ENCODE peak calls at places on chromosome 20, in five cellular contexts. I is GM23338; G is activated CD4-positive, alpha-beta T cell treated with anti-CD3 and anti-CD28 coated beads, Interleukin-2, amount 10 ng/mL, durations not matched to agents 24 days and 14 days; T is fibroblast of the aortic adventitia; F is mucosa of gallbladder. U is an unnamed sample.

GRCh38 chr20:43820742-43821330 is 93.8 kb upstream of the TOX2 start:
- DNase-seq in T (no peak), G (peak), I (no peak), F (no peak), U (no peak)

GRCh38 chr20:62368303-62368628 is 1.2 kb upstream of the LAMA5 start:
- DNase-seq in T (no peak), I (no peak), G (no peak), F (no peak), U (no peak)

GRCh38 chr20:2385026-2385425 is 4.3 kb downstream of the TGM6 start:
- DNase-seq in I (no peak), T (no peak), G (no peak), F (no peak), U (no peak)

GRCh38 chr20:52744441-52744840 is 227.7 kb upstream of the TSHZ2 start:
- DNase-seq in T (no peak), F (no peak), I (no peak), G (no peak), U (no peak)

GRCh38 chr20:54431545-54431944 is 43.8 kb upstream of the DOK5 start:
- DNase-seq in G (no peak), T (peak), F (no peak), I (no peak), U (no peak)

GRCh38 chr20:1758765-1759164 is 101.2 kb upstream of the SIRPG start:
- DNase-seq in F (no peak), T (no peak), G (no peak), I (no peak), U (no peak)

GRCh38 chr20:59333928-59334327 is 33.5 kb downstream of the EDN3 start:
- DNase-seq in G (no peak), T (no peak), I (no peak), F (peak), U (no peak)

GRCh38 chr20:56788041-56788670 is 159.1 kb downstream of the TFAP2C start:
- DNase-seq in F (peak), T (peak), I (no peak), G (no peak), U (no peak)

GRCh38 chr20:58853976-58854637 is 1.6 kb downstream of the GNAS start:
- DNase-seq in F (no peak), I (no peak), T (no peak), G (no peak), U (no peak)

GRCh38 chr20:23520185-23520584 is 29.3 kb downstream of the CST8 start:
- DNase-seq in G (no peak), T (no peak), I (no peak), F (no peak), U (no peak)

GRCh38 chr20:49160057-49160929 is 27.8 kb downstream of the STAU1 start:
- DNase-seq in G (no peak), T (no peak), F (no peak), I (no peak), U (no peak)

GRCh38 chr20:63060057-63060991 is 53.6 kb upstream of the BHLHE23 start:
- DNase-seq in F (no peak), G (no peak), I (no peak), T (no peak), U (no peak)

GRCh38 chr20:16541226-16541625 is 32.0 kb downstream of the KIF16B start:
- DNase-seq in F (no peak), I (no peak), T (no peak), G (no peak), U (no peak)

GRCh38 chr20:46021361-46022359 is 7.4 kb upstream of the SLC12A5 start:
- DNase-seq in G (peak), T (no peak), I (peak), F (no peak), U (peak)

GRCh38 chr20:38888059-38888831 is 38.0 kb upstream of the FAM83D start:
- DNase-seq in F (no peak), G (no peak), I (no peak), T (no peak), U (no peak)

GRCh38 chr20:24584538-24585356 is 115.3 kb downstream of the SYNDIG1 start:
- DNase-seq in I (no peak), T (peak), F (peak), G (no peak), U (no peak)

GRCh38 chr20:53875452-53875851 is 194.9 kb downstream of the BCAS1 start:
- DNase-seq in I (no peak), F (no peak), G (no peak), T (no peak), U (no peak)